ENCODE peak calls at places on chromosome 21, in four cellular contexts. One of them, this sample, is unnamed.

GRCh38 chr21:25412090-25412489 is 195.2 kb downstream of the MRPL39 start:
- DNase-seq in SK-N-SH: no peak
- DNase-seq in K562: no peak
- DNase-seq in HepG2: no peak
- DNase-seq in this sample: no peak

GRCh38 chr21:27021801-27022200 is 54.9 kb upstream of the ADAMTS5 start:
- DNase-seq in HepG2: no peak
- DNase-seq in SK-N-SH: no peak
- DNase-seq in K562: no peak
- DNase-seq in this sample: no peak

GRCh38 chr21:46160563-46161179 is 5.3 kb upstream of the FTCD start:
- DNase-seq in SK-N-SH: peak; percentile 49
- DNase-seq in HepG2: no peak
- DNase-seq in K562: no peak
- DNase-seq in this sample: no peak

GRCh38 chr21:22096314-22096713 is 1098.1 kb downstream of the NCAM2 start:
- DNase-seq in HepG2: no peak
- DNase-seq in K562: no peak
- DNase-seq in SK-N-SH: no peak
- DNase-seq in this sample: no peak

GRCh38 chr21:35266546-35266945 is 217.4 kb upstream of the RUNX1 start:
- DNase-seq in SK-N-SH: no peak
- DNase-seq in HepG2: no peak
- DNase-seq in K562: no peak
- DNase-seq in this sample: no peak

GRCh38 chr21:23858878-23859277 is 1748.4 kb downstream of the MRPL39 start:
- DNase-seq in K562: peak; percentile 42
- DNase-seq in HepG2: no peak
- DNase-seq in SK-N-SH: peak; percentile 7
- DNase-seq in this sample: no peak

GRCh38 chr21:30234643-30235042 is 18.7 kb upstream of the CLDN8 start:
- DNase-seq in SK-N-SH: no peak
- DNase-seq in K562: no peak
- DNase-seq in HepG2: no peak
- DNase-seq in this sample: no peak

GRCh38 chr21:29938968-29939858 is 583 bp downstream of the GRIK1 start:
- DNase-seq in K562: no peak
- DNase-seq in HepG2: no peak
- DNase-seq in SK-N-SH: peak; percentile 11
- DNase-seq in this sample: no peak

GRCh38 chr21:35428489-35428888 is 379.4 kb upstream of the RUNX1 start:
- DNase-seq in K562: no peak
- DNase-seq in HepG2: no peak
- DNase-seq in SK-N-SH: no peak
- DNase-seq in this sample: no peak

GRCh38 chr21:37550618-37551405 is 184.2 kb downstream of the DYRK1A start:
- DNase-seq in HepG2: no peak
- DNase-seq in K562: peak; percentile 61
- DNase-seq in SK-N-SH: no peak
- DNase-seq in this sample: no peak

GRCh38 chr21:38468989-38469388 is 29.3 kb downstream of the ERG start:
- DNase-seq in SK-N-SH: no peak
- DNase-seq in HepG2: peak; percentile 68
- DNase-seq in K562: no peak
- DNase-seq in this sample: no peak

GRCh38 chr21:41366522-41367151 is 4.8 kb downstream of the MX2 start:
- DNase-seq in HepG2: peak; percentile 94
- DNase-seq in SK-N-SH: no peak
- DNase-seq in K562: peak; percentile 63
- DNase-seq in this sample: peak; percentile 78

GRCh38 chr21:43207043-43207315 is 38.2 kb downstream of the CRYAA start:
- DNase-seq in SK-N-SH: no peak
- DNase-seq in HepG2: no peak
- DNase-seq in K562: no peak
- DNase-seq in this sample: no peak

GRCh38 chr21:42102946-42103345 is 31.8 kb downstream of the UMODL1 start:
- DNase-seq in SK-N-SH: no peak
- DNase-seq in HepG2: no peak
- DNase-seq in K562: no peak
- DNase-seq in this sample: no peak

GRCh38 chr21:42019706-42020105 is 9.5 kb upstream of the ZBTB21 start:
- DNase-seq in SK-N-SH: no peak
- DNase-seq in K562: no peak
- DNase-seq in HepG2: no peak
- DNase-seq in this sample: no peak

GRCh38 chr21:36630485-36631206 is 68.3 kb upstream of the SIM2 start:
- DNase-seq in HepG2: peak; percentile 48
- DNase-seq in K562: peak; percentile 86
- DNase-seq in SK-N-SH: peak; percentile 67
- DNase-seq in this sample: no peak

GRCh38 chr21:36104306-36105300 is 30.3 kb upstream of the CBR3 start:
- DNase-seq in SK-N-SH: peak; percentile 33
- DNase-seq in HepG2: no peak
- DNase-seq in K562: peak; percentile 40
- DNase-seq in this sample: no peak

GRCh38 chr21:26814374-26814773 is 30.8 kb downstream of the ADAMTS1 start:
- DNase-seq in K562: no peak
- DNase-seq in SK-N-SH: no peak
- DNase-seq in HepG2: no peak
- DNase-seq in this sample: no peak

GRCh38 chr21:27480841-27481261 is 514.0 kb upstream of the ADAMTS5 start:
- DNase-seq in SK-N-SH: no peak
- DNase-seq in K562: no peak
- DNase-seq in HepG2: no peak
- DNase-seq in this sample: no peak

GRCh38 chr21:18495553-18495952 is 92.0 kb upstream of the TMPRSS15 start:
- DNase-seq in K562: no peak
- DNase-seq in HepG2: no peak
- DNase-seq in SK-N-SH: no peak
- DNase-seq in this sample: no peak

GRCh38 chr21:42319368-42319767 is 4.2 kb upstream of the TFF3 start:
- DNase-seq in HepG2: no peak
- DNase-seq in K562: no peak
- DNase-seq in SK-N-SH: no peak
- DNase-seq in this sample: no peak

GRCh38 chr21:46294647-46295176 is 8.6 kb downstream of the YBEY start:
- DNase-seq in K562: peak; percentile 71
- DNase-seq in SK-N-SH: peak; percentile 51
- DNase-seq in HepG2: no peak
- DNase-seq in this sample: no peak

GRCh38 chr21:42003051-42003461 is 7.1 kb downstream of the ZBTB21 start:
- DNase-seq in HepG2: no peak
- DNase-seq in K562: no peak
- DNase-seq in SK-N-SH: no peak
- DNase-seq in this sample: no peak

GRCh38 chr21:41768371-41769042 is 1.7 kb upstream of the RIPK4 start:
- DNase-seq in SK-N-SH: peak; percentile 60
- DNase-seq in HepG2: peak; percentile 95
- DNase-seq in K562: no peak
- DNase-seq in this sample: no peak

GRCh38 chr21:34204481-34205439 is 131.4 kb downstream of the MRPS6 start:
- DNase-seq in SK-N-SH: peak; percentile 57
- DNase-seq in K562: no peak
- DNase-seq in HepG2: no peak
- DNase-seq in this sample: no peak

GRCh38 chr21:38170283-38170682 is 86.5 kb upstream of the KCNJ15 start:
- DNase-seq in SK-N-SH: no peak
- DNase-seq in HepG2: no peak
- DNase-seq in K562: no peak
- DNase-seq in this sample: no peak

GRCh38 chr21:26055841-26056264 is 114.7 kb downstream of the APP start:
- DNase-seq in SK-N-SH: no peak
- DNase-seq in K562: no peak
- DNase-seq in HepG2: no peak
- DNase-seq in this sample: no peak

GRCh38 chr21:17742181-17742580 is 77.0 kb downstream of the C21orf91 start:
- DNase-seq in K562: no peak
- DNase-seq in HepG2: no peak
- DNase-seq in SK-N-SH: no peak
- DNase-seq in this sample: no peak

GRCh38 chr21:41581592-41582228 is 73.8 kb upstream of the TMPRSS2 start:
- DNase-seq in K562: no peak
- DNase-seq in HepG2: no peak
- DNase-seq in SK-N-SH: no peak
- DNase-seq in this sample: no peak

GRCh38 chr21:21187579-21187978 is 189.4 kb downstream of the NCAM2 start:
- DNase-seq in HepG2: no peak
- DNase-seq in SK-N-SH: no peak
- DNase-seq in K562: no peak
- DNase-seq in this sample: no peak

GRCh38 chr21:43864806-43865470 is at the start of gene AGPAT3:
- DNase-seq in SK-N-SH: peak; percentile 87
- DNase-seq in HepG2: no peak
- DNase-seq in K562: peak; percentile 94
- DNase-seq in this sample: no peak

GRCh38 chr21:27067226-27067625 is 100.3 kb upstream of the ADAMTS5 start:
- DNase-seq in HepG2: no peak
- DNase-seq in SK-N-SH: no peak
- DNase-seq in K562: no peak
- DNase-seq in this sample: no peak

GRCh38 chr21:39633043-39633442 is 20.3 kb downstream of the B3GALT5 start:
- DNase-seq in K562: no peak
- DNase-seq in SK-N-SH: no peak
- DNase-seq in HepG2: no peak
- DNase-seq in this sample: no peak

GRCh38 chr21:39631842-39632577 is 19.3 kb downstream of the B3GALT5 start:
- DNase-seq in K562: no peak
- DNase-seq in SK-N-SH: no peak
- DNase-seq in HepG2: no peak
- DNase-seq in this sample: no peak

GRCh38 chr21:39634507-39634906 is 21.8 kb downstream of the B3GALT5 start:
- DNase-seq in K562: no peak
- DNase-seq in HepG2: no peak
- DNase-seq in SK-N-SH: no peak
- DNase-seq in this sample: no peak

GRCh38 chr21:39630827-39631226 is 18.1 kb downstream of the B3GALT5 start:
- DNase-seq in HepG2: no peak
- DNase-seq in K562: no peak
- DNase-seq in SK-N-SH: no peak
- DNase-seq in this sample: no peak

GRCh38 chr21:39633770-39634181 is 21.0 kb downstream of the B3GALT5 start:
- DNase-seq in HepG2: no peak
- DNase-seq in K562: no peak
- DNase-seq in SK-N-SH: no peak
- DNase-seq in this sample: no peak
- TF ChIP-seq NFIC in HepG2: no peak
- TF ChIP-seq NFIC in K562: no peak
- TF ChIP-seq NFIC in SK-N-SH: no peak
- TF ChIP-seq NFIC in this sample: no peak

DNA sequence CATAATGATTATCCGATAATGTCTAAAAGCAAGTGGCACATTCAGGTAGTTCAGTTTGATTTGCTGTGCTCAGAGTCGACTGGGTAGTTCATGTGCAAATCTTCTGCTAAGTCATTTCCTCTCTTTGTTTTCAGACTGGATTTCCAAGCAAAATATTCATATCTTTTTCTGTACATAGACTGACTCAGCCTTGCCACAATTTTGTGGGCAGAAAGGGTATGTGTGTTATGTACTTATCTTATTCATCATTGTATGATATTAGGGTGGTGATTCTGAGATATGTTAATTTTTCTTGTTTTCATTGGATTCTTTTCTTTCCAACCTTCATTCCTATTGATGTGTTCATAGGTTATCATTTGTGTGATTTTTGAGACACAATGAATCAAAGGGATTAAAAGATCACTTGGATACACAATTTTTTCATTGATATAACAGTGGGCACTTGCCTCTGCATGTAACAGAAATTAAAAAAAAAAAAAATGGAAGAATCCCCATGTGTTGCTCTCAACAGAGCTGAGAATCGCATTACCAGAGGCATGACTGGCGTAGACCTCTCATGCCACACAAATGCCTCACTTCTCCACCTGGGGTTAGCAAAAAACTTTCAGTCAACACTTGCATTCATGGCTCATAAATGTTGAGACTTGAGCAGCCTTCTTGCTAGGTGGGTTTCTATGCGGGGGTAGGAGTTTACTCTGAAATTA is 355.5 kb downstream of the LTN1 start:
- DNase-seq in K562: no peak
- DNase-seq in SK-N-SH: no peak
- DNase-seq in HepG2: no peak
- DNase-seq in this sample: no peak
- TF ChIP-seq NFIC in K562: no peak
- TF ChIP-seq NFIC in SK-N-SH: peak; percentile 94
- TF ChIP-seq NFIC in HepG2: no peak
- TF ChIP-seq NFIC in this sample: no peak

GRCh38 chr21:19683492-19683891 is 1279.9 kb upstream of the TMPRSS15 start:
- DNase-seq in HepG2: no peak
- DNase-seq in SK-N-SH: no peak
- DNase-seq in K562: no peak
- DNase-seq in this sample: no peak

DNA sequence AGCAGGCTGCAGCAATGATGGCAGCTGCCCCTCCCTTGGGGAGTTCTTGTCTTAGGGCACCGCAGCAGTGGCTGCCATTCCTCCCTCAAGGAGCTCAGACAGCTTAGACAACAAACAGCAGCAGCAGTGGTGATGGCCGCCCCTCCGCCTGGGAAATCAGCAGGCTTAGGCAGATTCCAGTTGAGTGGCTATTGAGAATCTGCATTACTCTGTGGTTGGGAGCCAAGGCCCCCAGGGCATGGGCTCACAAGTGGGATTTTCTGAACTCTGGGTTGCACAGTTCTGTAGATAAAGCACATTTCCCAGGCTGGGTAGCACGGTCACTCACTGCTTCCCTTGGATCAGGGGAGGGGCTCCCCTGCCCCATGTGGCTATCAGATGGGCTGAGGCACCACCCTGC is 1280.7 kb upstream of the TMPRSS15 start:
- DNase-seq in SK-N-SH: peak; percentile 0
- DNase-seq in K562: no peak
- DNase-seq in HepG2: no peak
- DNase-seq in this sample: no peak
- TF ChIP-seq NFIC in SK-N-SH: no peak
- TF ChIP-seq NFIC in K562: no peak
- TF ChIP-seq NFIC in HepG2: no peak
- TF ChIP-seq NFIC in this sample: no peak

GRCh38 chr21:44987301-44987885 is 47.6 kb downstream of the SLX9 start:
- DNase-seq in SK-N-SH: no peak
- DNase-seq in K562: no peak
- DNase-seq in HepG2: no peak
- DNase-seq in this sample: no peak
- TF ChIP-seq NFIC in SK-N-SH: no peak
- TF ChIP-seq NFIC in K562: no peak
- TF ChIP-seq NFIC in HepG2: no peak
- TF ChIP-seq NFIC in this sample: no peak

This sample was measured in GM12878.